ENCODE peak calls at places on chromosome 20, in eight cellular contexts. J is activated T-helper 1 cell treated with Interleukin-2 at 50 U/mL for 16 hours; D is activated CD4-positive, alpha-beta T cell treated with anti-CD3 and anti-CD28 coated beads, Interleukin-2, amount 50 U/mL, for 4 hours; U is activated CD4-positive, alpha-beta memory T cell treated with anti-CD3 and anti-CD28 coated beads, Interleukin-2, amount 10 ng/mL, durations not matched to agents 7 days and 5 days; K is HEK293T; Q is progenitor cell of endocrine pancreas; R is mammary epithelial cell; X is EL. M is an unnamed sample.

GRCh38 chr20:45945678-45946148 is 11.2 kb downstream of the PCIF1 start:
- DNase-seq in K (no peak), D (no peak), J (no peak), U (no peak), Q (no peak), R (no peak), X (peak), M (no peak)

GRCh38 chr20:4666001-4666470 is 55.7 kb upstream of the PRND start:
- DNase-seq in U (peak), D (peak), K (no peak), Q (no peak), X (peak), J (peak), R (peak), M (peak)

GRCh38 chr20:51311636-51312479 is 230.7 kb downstream of the NFATC2 start:
- DNase-seq in D (no peak), X (peak), K (no peak), Q (no peak), U (no peak), R (peak), J (no peak), M (no peak)

GRCh38 chr20:41411458-41411857 is 44.8 kb upstream of the EMILIN3 start:
- DNase-seq in X (peak), Q (no peak), R (peak), K (no peak), J (no peak), U (no peak), D (no peak), M (no peak)

GRCh38 chr20:14142171-14142570 is 146.9 kb downstream of the MACROD2 start:
- DNase-seq in K (peak), X (peak), Q (peak), U (no peak), D (no peak), J (no peak), R (peak), M (no peak)

GRCh38 chr20:35663516-35663812 is 1.2 kb downstream of the CPNE1 start:
- DNase-seq in R (no peak), J (no peak), Q (no peak), K (peak), D (no peak), U (no peak), X (peak), M (no peak)

GRCh38 chr20:4108495-4109306 is 93.3 kb upstream of the RNF24 start:
- DNase-seq in Q (peak), R (peak), K (peak), D (peak), U (peak), J (peak), X (peak), M (peak)

GRCh38 chr20:42366626-42367025 is 748.4 kb upstream of the CHD6 start:
- DNase-seq in D (no peak), K (no peak), X (no peak), U (no peak), Q (no peak), J (no peak), R (no peak), M (no peak)

GRCh38 chr20:46774943-46775560 is 65.6 kb downstream of the SLC2A10 start:
- DNase-seq in K (no peak), R (no peak), Q (no peak), D (no peak), X (no peak), J (no peak), U (no peak), M (no peak)

GRCh38 chr20:1707588-1708449 is 50.2 kb upstream of the SIRPG start:
- DNase-seq in J (no peak), Q (no peak), D (no peak), R (peak), U (no peak), X (no peak), K (no peak), M (no peak)

M was measured in T-helper 22 cell.